ENCODE peak calls at places on chromosomes 1 and 21, in five cellular contexts. C, H, G, N and P are unnamed samples.

GRCh38 chr1:206738370-206739366 is 31.9 kb upstream of the IL19 start:
- DNase-seq in C (peak; percentile 28), H (no peak), G (no peak), N (no peak), P (no peak)

GRCh38 chr1:205044745-205045144 is 1.7 kb downstream of the CNTN2 start:
- DNase-seq in C (no peak), H (no peak), G (peak; percentile 64), N (no peak), P (no peak)

GRCh38 chr1:931380-932177 is 7.9 kb downstream of the SAMD11 start:
- DNase-seq in C (no peak), H (no peak), G (no peak), N (no peak), P (no peak)

GRCh38 chr1:24189528-24189927 is 2.4 kb upstream of the IFNLR1 start:
- DNase-seq in C (no peak), H (no peak), G (no peak), N (no peak), P (no peak)

GRCh38 chr1:225866061-225866844 is 15.9 kb downstream of the TMEM63A start:
- DNase-seq in C (peak; percentile 88), H (peak; percentile 54), G (no peak), N (no peak), P (no peak)

GRCh38 chr1:246592695-246593094 is 26.4 kb downstream of the CNST start:
- DNase-seq in C (peak; percentile 94), H (no peak), G (no peak), N (no peak), P (no peak)

GRCh38 chr1:93255222-93256079 is 74.9 kb downstream of the CCDC18 start:
- DNase-seq in C (peak; percentile 92), H (peak; percentile 32), G (no peak), N (no peak), P (no peak)

GRCh38 chr1:160720366-160720765 is 8.7 kb upstream of the CD48 start:
- DNase-seq in C (no peak), H (peak; percentile 12), G (no peak), N (no peak), P (no peak)

GRCh38 chr1:112399456-112399855 is 3.4 kb downstream of the CTTNBP2NL start:
- DNase-seq in C (peak; percentile 20), H (no peak), G (no peak), N (peak; percentile 30), P (no peak)

GRCh38 chr1:235613617-235614016 is 36.0 kb downstream of the GNG4 start:
- DNase-seq in C (no peak), H (no peak), G (no peak), N (no peak), P (no peak)

GRCh38 chr1:85340427-85340826 is 64.0 kb upstream of the BCL10 start:
- DNase-seq in C (no peak), H (no peak), G (no peak), N (no peak), P (no peak)

DNA sequence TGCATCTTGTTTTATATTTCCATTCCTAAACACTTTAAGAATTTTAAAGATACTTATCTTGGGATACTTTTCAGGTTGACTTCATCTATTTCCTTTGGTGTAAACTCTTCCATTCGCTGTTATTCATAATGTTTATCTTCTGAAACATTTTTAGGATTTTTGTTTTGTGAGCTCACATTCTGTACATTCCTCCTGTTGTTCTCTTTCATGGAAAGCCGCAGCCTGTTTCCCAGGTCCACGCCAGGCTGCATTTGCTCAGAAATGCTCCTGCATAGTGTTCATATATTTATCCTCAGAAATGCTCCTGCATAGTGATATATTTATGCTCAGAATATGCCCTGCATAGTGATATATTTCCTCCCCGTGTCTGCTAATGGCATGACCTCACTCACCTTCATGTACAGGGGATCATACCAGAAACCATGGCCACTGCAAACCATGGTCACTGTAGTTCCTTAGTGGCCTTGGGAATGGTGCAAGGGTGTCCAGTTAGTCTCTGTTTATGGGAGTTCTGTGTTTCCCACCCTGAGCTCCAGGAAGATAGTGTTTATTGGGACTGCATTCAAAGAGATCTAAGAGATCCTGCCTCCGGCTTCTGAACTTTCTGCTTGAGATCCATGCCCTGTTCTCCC is 153.9 kb upstream of the GREM2 start:
- DNase-seq in C (peak; percentile 81), H (peak; percentile 47), G (no peak), N (peak; percentile 72), P (peak; percentile 20)
- H2BK5ac ChIP-seq in C (peak overlapping the region; percentile 99), H (peak overlapping the region; percentile 14), G (no peak overlapping the region), N (peak overlapping the region; percentile 48), P (no peak overlapping the region)

GRCh38 chr1:2258996-2259395 is 30.9 kb downstream of the SKI start:
- DNase-seq in C (no peak), H (no peak), G (no peak), N (no peak), P (no peak)

GRCh38 chr1:2256430-2257244 is 28.5 kb downstream of the SKI start:
- DNase-seq in C (no peak), H (no peak), G (no peak), N (no peak), P (no peak)

GRCh38 chr1:2259668-2260392 is 31.7 kb downstream of the SKI start:
- DNase-seq in C (no peak), H (no peak), G (no peak), N (no peak), P (no peak)

GRCh38 chr1:2257245-2257627 is 29.1 kb downstream of the SKI start:
- DNase-seq in C (no peak), H (no peak), G (no peak), N (peak; percentile 63), P (no peak)

GRCh38 chr1:2258122-2258812 is 30.1 kb downstream of the SKI start:
- DNase-seq in C (no peak), H (no peak), G (no peak), N (peak; percentile 96), P (no peak)
- H3K4me3 ChIP-seq in C (no peak overlapping the region), H (no peak overlapping the region), G (peak overlapping the region; percentile 10), N (no peak overlapping the region), P (no peak overlapping the region)

GRCh38 chr1:110242731-110243130 is 32.6 kb downstream of the KCNC4 start:
- DNase-seq in C (no peak), H (no peak), G (no peak), N (no peak), P (no peak)

GRCh38 chr1:110241516-110241915 is 31.4 kb downstream of the KCNC4 start:
- DNase-seq in C (no peak), H (no peak), G (no peak), N (no peak), P (no peak)

GRCh38 chr1:110242062-110242461 is 31.9 kb downstream of the KCNC4 start:
- DNase-seq in C (no peak), H (no peak), G (no peak), N (no peak), P (no peak)

GRCh38 chr1:110243146-110243545 is 33.0 kb downstream of the KCNC4 start:
- DNase-seq in C (no peak), H (no peak), G (no peak), N (no peak), P (no peak)

GRCh38 chr1:110243581-110243980 is 33.5 kb downstream of the KCNC4 start:
- DNase-seq in C (no peak), H (no peak), G (no peak), N (no peak), P (no peak)
- H3K14ac ChIP-seq in C (no peak overlapping the region), H (no peak overlapping the region), G (no peak overlapping the region), N (no peak overlapping the region), P (no peak overlapping the region)

GRCh38 chr1:27593341-27594326 is 10.3 kb downstream of the AHDC1 start:
- DNase-seq in C (no peak), H (no peak), G (peak; percentile 64), N (no peak), P (no peak)

GRCh38 chr1:27591622-27592021 is 12.3 kb downstream of the AHDC1 start:
- DNase-seq in C (peak; percentile 38), H (no peak), G (no peak), N (no peak), P (no peak)

GRCh38 chr1:27592191-27592590 is 11.8 kb downstream of the AHDC1 start:
- DNase-seq in C (no peak), H (no peak), G (no peak), N (no peak), P (no peak)

GRCh38 chr1:27590917-27591508 is 12.9 kb downstream of the AHDC1 start:
- DNase-seq in C (no peak), H (no peak), G (no peak), N (no peak), P (no peak)

DNA sequence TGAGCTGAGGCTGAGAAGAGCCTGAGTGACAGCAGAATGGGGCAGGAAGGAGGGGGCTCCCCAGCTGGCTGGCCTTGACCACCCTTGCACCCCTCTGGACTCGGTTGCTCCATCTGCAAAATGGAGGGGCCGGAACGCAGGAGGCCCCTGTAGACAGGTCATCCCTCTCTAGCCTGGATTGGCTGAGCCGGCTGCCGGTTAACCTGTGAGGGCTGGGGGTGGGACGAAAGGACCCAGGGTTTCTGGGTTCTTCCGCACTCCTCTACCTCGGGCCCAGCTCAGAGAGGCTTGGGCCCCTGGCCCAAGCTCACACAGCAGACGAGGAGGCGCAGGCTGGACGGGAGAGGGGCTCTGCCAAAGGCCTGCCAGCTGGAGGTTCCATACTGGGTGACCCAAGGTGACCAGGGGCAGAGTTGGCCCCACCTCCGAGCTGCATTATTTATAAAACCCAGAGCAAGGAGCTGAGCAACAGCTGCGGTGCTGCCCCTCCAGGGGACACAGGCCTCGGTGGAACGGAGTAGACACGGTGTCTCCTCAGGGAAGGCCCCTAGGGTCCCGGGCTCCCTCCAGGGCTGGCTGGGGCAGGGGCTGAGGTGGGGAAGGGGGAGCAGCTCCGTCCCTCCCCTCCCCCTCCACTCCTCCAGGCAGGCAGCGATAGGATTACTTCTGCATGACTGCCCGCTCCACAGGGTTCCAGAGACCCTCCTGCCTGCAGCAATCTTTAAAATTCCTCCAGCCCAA is 11.2 kb downstream of the AHDC1 start:
- DNase-seq in C (no peak), H (no peak), G (peak; percentile 85), N (no peak), P (no peak)
- H2BK5ac ChIP-seq in C (no peak overlapping the region), H (no peak overlapping the region), G (peak overlapping the region; percentile 89), N (no peak overlapping the region), P (peak overlapping the region; percentile 97)

GRCh38 chr21:41861987-41862386 is 17.2 kb downstream of the PRDM15 start:
- DNase-seq in C (no peak), H (no peak), G (no peak), N (no peak), P (no peak)
- H3K4me3 ChIP-seq in C (no peak overlapping the region), H (no peak overlapping the region), G (no peak overlapping the region), N (no peak overlapping the region), P (no peak overlapping the region)

DNA sequence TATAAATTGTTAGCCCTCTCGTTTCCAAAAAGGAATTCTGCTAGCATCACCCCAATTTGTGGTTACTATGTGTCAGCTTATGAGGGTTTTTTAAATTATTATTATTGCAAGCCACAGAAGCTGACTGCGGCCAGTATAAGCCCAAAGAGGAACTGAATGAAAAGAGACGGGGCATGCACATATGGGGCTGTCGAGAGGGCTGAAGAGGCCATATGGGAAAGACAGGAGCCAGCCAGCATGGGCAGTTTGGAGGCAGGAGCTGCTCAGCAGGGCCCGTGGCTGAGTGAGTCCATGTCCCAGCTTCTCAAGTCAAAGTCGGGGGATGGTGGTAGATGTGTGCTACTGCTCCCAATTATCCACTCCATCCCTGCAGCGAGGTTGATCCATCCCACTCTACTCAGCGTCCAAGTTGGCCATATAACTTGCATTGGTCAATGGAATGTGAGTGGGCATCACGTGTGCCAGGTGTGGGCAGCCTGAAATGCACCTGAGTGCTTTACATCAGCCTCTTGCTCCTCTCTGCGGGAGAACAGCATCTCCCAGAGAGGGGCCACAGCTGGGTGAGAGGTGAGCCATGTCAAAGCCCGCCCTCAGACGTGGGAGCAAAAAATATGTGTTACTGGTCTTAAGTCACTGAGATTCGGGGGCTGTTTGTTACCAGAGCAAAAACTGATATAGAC is 37.6 kb upstream of the LDLRAP1 start:
- DNase-seq in C (no peak), H (no peak), G (no peak), N (no peak), P (no peak)
- H3K14ac ChIP-seq in C (no peak overlapping the region), H (no peak overlapping the region), G (no peak overlapping the region), N (no peak overlapping the region), P (no peak overlapping the region)